ENCODE peak calls at places on chromosomes 13 and 19, in four cellular contexts. D, N, T and H are unnamed samples.

GRCh38 chr19:16113727-16114126 is 2.0 kb downstream of the RAB8A start:
- DNase-seq in D (no peak), N (no peak), T (no peak), H (no peak)

GRCh38 chr13:76225815-76226489 is 589.8 kb downstream of the LMO7 start:
- DNase-seq in D (peak; percentile 1), N (no peak), T (no peak), H (no peak)

GRCh38 chr19:49691243-49692101 is 556 bp downstream of the CPT1C start:
- DNase-seq in D (peak; percentile 83), N (no peak), T (no peak), H (no peak)

GRCh38 chr13:33017410-33017929 is 1.2 kb downstream of the KL start:
- DNase-seq in D (peak; percentile 13), N (no peak), T (no peak), H (peak; percentile 38)

GRCh38 chr19:5172859-5173577 is 167.6 kb downstream of the PTPRS start:
- DNase-seq in D (peak; percentile 100), N (no peak), T (no peak), H (no peak)

GRCh38 chr19:37855098-37855497 is 51.3 kb downstream of the WDR87 start:
- DNase-seq in D (no peak), N (peak; percentile 18), T (no peak), H (no peak)

GRCh38 chr13:52848455-52849190 is at the start of gene PCDH8:
- DNase-seq in D (no peak), N (no peak), T (no peak), H (no peak)

GRCh38 chr19:2578911-2579677 is 103.2 kb downstream of the GADD45B start:
- DNase-seq in D (peak; percentile 92), N (peak; percentile 86), T (peak; percentile 40), H (peak; percentile 21)

GRCh38 chr19:28694812-28695211 is 518.1 kb downstream of the UQCRFS1 start:
- DNase-seq in D (peak; percentile 64), N (no peak), T (no peak), H (no peak)

GRCh38 chr13:23384111-23384510 is 49.4 kb downstream of the SACS start:
- DNase-seq in D (peak; percentile 91), N (no peak), T (no peak), H (no peak)

GRCh38 chr13:102800145-102801041 is 1.5 kb downstream of the BIVM start:
- DNase-seq in D (peak; percentile 85), N (peak; percentile 83), T (peak; percentile 60), H (peak; percentile 75)

GRCh38 chr13:31038834-31039552 is 106.5 kb downstream of the TEX26 start:
- DNase-seq in D (peak; percentile 62), N (no peak), T (no peak), H (no peak)

GRCh38 chr19:19134687-19135158 is 3.6 kb downstream of the TMEM161A start:
- DNase-seq in D (no peak), N (no peak), T (no peak), H (no peak)

GRCh38 chr19:6086081-6086858 is 24.0 kb downstream of the RFX2 start:
- DNase-seq in D (peak; percentile 71), N (no peak), T (no peak), H (no peak)

GRCh38 chr13:47862841-47863240 is 138.2 kb downstream of the SUCLA2 start:
- DNase-seq in D (no peak), N (no peak), T (no peak), H (no peak)

GRCh38 chr13:110341445-110342247 is 34.6 kb downstream of the COL4A2 start:
- DNase-seq in D (no peak), N (no peak), T (no peak), H (no peak)

GRCh38 chr19:51547397-51548212 is 16.1 kb upstream of the SIGLEC6 start:
- DNase-seq in D (no peak), N (no peak), T (no peak), H (no peak)

GRCh38 chr13:110644892-110645521 is 29.7 kb downstream of the NAXD start:
- DNase-seq in D (peak; percentile 48), N (peak; percentile 69), T (no peak), H (peak; percentile 26)

GRCh38 chr13:27964741-27965323 is 4.3 kb downstream of the CDX2 start:
- DNase-seq in D (no peak), N (no peak), T (no peak), H (no peak)

GRCh38 chr13:46296465-46296822 is 84.7 kb downstream of the LRRC63 start:
- DNase-seq in D (no peak), N (no peak), T (no peak), H (no peak)

GRCh38 chr13:37225414-37226047 is 120.1 kb upstream of the CSNK1A1L start:
- DNase-seq in D (peak; percentile 10), N (no peak), T (no peak), H (no peak)

GRCh38 chr13:32969516-32969941 is 46.7 kb upstream of the KL start:
- DNase-seq in D (peak; percentile 63), N (peak; percentile 20), T (no peak), H (no peak)

GRCh38 chr13:70448820-70449219 is 340.6 kb upstream of the KLHL1 start:
- DNase-seq in D (no peak), N (no peak), T (no peak), H (no peak)

GRCh38 chr19:28023064-28023463 is 1189.9 kb downstream of the UQCRFS1 start:
- DNase-seq in D (no peak), N (no peak), T (no peak), H (no peak)

GRCh38 chr13:32903720-32904119 is 112.5 kb upstream of the KL start:
- DNase-seq in D (no peak), N (no peak), T (no peak), H (no peak)